ENCODE peak calls at places on chromosome 14, in nine cellular contexts. Z, N, O, L, T, J, F, M and R are unnamed samples.

GRCh38 chr14:23302290-23303225 is at the start of gene PPP1R3E:
- DNase-seq in Z (peak; percentile 95), M (peak; percentile 86), N (peak; percentile 41), F (peak; percentile 88), T (peak; percentile 65), O (peak; percentile 75), J (peak; percentile 74), L (no peak), R (peak; percentile 64)

GRCh38 chr14:54312166-54312801 is 84.5 kb upstream of the CDKN3 start:
- DNase-seq in T (no peak), F (no peak), L (no peak), M (no peak), O (no peak), Z (no peak), J (no peak), N (peak; percentile 85), R (no peak)

GRCh38 chr14:91242635-91243034 is 1.9 kb downstream of the GPR68 start:
- DNase-seq in O (no peak), J (no peak), M (no peak), T (no peak), F (no peak), N (no peak), Z (no peak), L (no peak), R (no peak)

GRCh38 chr14:70924521-70924920 is 17.3 kb downstream of the PCNX1 start:
- DNase-seq in N (no peak), O (no peak), F (no peak), M (no peak), J (no peak), Z (no peak), L (no peak), T (no peak), R (no peak)

GRCh38 chr14:100677925-100678765 is 48.5 kb upstream of the DLK1 start:
- DNase-seq in Z (no peak), M (no peak), O (peak; percentile 84), F (no peak), L (no peak), J (no peak), N (peak; percentile 52), T (peak; percentile 63), R (no peak)

GRCh38 chr14:55102141-55102547 is 26.9 kb upstream of the LGALS3 start:
- DNase-seq in F (peak; percentile 92), O (peak; percentile 80), J (peak; percentile 89), M (peak; percentile 78), L (peak; percentile 99), Z (peak; percentile 96), T (peak; percentile 85), N (peak; percentile 96), R (no peak)

GRCh38 chr14:106564058-106564643 is 1037.8 kb downstream of the TMEM121 start:
- DNase-seq in O (no peak), T (no peak), F (no peak), Z (no peak), N (no peak), L (no peak), M (no peak), J (peak; percentile 16), R (peak; percentile 43)

GRCh38 chr14:69953266-69953905 is 74.2 kb downstream of the SMOC1 start:
- DNase-seq in O (no peak), M (no peak), F (no peak), L (no peak), N (no peak), Z (no peak), J (no peak), T (no peak), R (no peak)

GRCh38 chr14:49303952-49304516 is 282.1 kb downstream of the RPS29 start:
- DNase-seq in T (no peak), L (no peak), N (peak; percentile 13), M (no peak), F (no peak), O (peak; percentile 30), Z (no peak), J (no peak), R (no peak)

GRCh38 chr14:77761205-77761931 is 412 bp upstream of the SNW1 start:
- DNase-seq in J (peak; percentile 19), N (peak; percentile 36), T (peak; percentile 40), F (no peak), Z (no peak), M (no peak), O (peak; percentile 31), L (peak; percentile 84), R (no peak)

GRCh38 chr14:23071975-23072539 is 14.7 kb upstream of the CDH24 start:
- DNase-seq in N (no peak), Z (no peak), L (no peak), T (no peak), F (no peak), O (no peak), M (no peak), J (no peak), R (no peak)

GRCh38 chr14:64952598-64953309 is 10.2 kb upstream of the GPX2 start:
- DNase-seq in M (no peak), Z (peak; percentile 18), F (peak; percentile 10), N (no peak), T (no peak), L (peak; percentile 32), O (no peak), J (no peak), R (peak; percentile 54)

GRCh38 chr14:75375983-75376382 is 51.8 kb upstream of the JDP2 start:
- DNase-seq in T (no peak), J (no peak), N (no peak), O (no peak), F (no peak), L (no peak), M (no peak), Z (peak; percentile 26), R (no peak)

GRCh38 chr14:32354716-32355115 is 25.6 kb downstream of the AKAP6 start:
- DNase-seq in O (peak; percentile 13), Z (no peak), F (no peak), T (no peak), M (no peak), J (peak; percentile 34), N (no peak), L (no peak), R (no peak)
- TF ChIP-seq POLR2A in O (no peak), Z (no peak), F (no peak), T (no peak), M (no peak), J (no peak), N (no peak), L (no peak), R (no peak)

DNA sequence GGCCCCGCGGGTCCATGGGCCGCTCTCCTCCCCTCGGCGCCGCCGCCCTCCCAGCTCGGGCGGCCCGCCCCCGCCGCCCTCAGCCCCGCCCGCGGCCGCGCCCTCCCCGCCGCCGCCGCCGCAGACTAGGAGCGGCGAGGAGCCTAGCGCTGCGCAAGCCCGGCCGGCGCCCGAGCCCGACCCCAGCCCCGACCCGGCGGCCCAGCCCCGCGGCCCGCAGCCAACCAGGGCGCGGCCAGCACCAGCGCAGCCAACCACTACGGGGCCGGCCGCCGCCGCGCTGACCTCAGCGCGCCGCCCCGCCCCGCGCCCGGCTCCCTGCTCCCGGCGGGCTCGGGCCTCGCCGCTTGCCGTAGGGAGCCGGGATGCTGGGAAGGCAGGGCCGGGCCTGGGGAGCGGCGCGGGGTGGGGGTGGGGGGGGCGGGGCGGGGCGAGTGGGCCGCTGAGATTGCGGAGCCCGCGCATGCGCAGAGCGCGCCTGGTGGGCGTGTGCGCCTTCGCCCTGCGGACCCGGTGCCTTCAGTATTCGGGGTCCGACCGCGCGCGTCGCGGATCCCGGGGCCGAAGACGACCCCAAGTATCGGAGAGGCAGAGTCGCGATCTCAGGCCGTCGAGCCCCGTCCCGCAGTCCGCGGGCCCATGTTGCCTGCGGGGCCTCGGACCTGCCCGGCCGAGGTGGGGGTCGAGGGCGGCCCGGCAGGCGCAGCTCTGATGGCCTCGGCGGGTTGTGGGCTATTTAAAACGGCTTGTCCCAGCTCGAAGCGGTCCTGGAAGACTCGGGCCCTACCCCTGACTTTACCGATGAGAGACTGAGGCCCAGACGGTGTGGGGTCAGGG is at the start of gene CDC42BPB:
- DNase-seq in Z (peak; percentile 96), O (peak; percentile 92), J (peak; percentile 92), T (peak; percentile 84), M (peak; percentile 94), L (no peak), F (peak; percentile 89), N (peak; percentile 90), R (peak; percentile 89)
- TF ChIP-seq POLR2A in Z (no peak), O (peak; percentile 15), J (no peak), T (no peak), M (peak; percentile 6), L (no peak), F (no peak), N (no peak), R (no peak)

GRCh38 chr14:63924375-63924774 is 71.6 kb downstream of the SYNE2 start:
- DNase-seq in O (no peak), Z (no peak), T (no peak), F (no peak), N (no peak), J (no peak), L (no peak), M (no peak), R (no peak)

GRCh38 chr14:63918411-63918810 is 65.6 kb downstream of the SYNE2 start:
- DNase-seq in J (no peak), M (no peak), Z (no peak), N (no peak), F (no peak), L (no peak), O (no peak), T (no peak), R (no peak)

GRCh38 chr14:63922696-63923421 is 70.1 kb downstream of the SYNE2 start:
- DNase-seq in F (no peak), J (peak; percentile 69), L (no peak), M (no peak), O (no peak), N (peak; percentile 17), Z (peak; percentile 78), T (no peak), R (no peak)

GRCh38 chr14:63926641-63927040 is 73.8 kb downstream of the SYNE2 start:
- DNase-seq in M (no peak), O (no peak), Z (no peak), T (no peak), L (no peak), F (no peak), J (no peak), N (no peak), R (no peak)

DNA sequence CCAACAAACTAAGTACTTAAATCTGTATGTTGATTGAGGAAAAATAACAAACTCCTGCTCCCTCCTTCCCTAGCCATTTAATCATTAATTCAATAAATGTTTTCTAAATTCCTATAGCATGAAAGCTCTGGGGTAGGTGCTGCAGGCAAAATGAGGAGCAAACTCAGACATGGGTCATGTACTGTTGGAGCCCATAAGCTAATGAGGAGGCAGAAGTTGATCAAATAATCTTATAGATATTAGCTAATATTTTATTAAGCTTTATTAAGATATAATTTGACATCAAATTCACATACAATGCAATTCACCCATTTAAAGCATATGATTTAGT is 70.6 kb downstream of the SYNE2 start:
- DNase-seq in J (no peak), Z (no peak), L (no peak), M (no peak), O (no peak), N (no peak), F (no peak), T (no peak), R (no peak)
- TF ChIP-seq POLR2A in J (no peak), Z (no peak), L (no peak), M (no peak), O (no peak), N (no peak), F (no peak), T (no peak), R (no peak)

DNA sequence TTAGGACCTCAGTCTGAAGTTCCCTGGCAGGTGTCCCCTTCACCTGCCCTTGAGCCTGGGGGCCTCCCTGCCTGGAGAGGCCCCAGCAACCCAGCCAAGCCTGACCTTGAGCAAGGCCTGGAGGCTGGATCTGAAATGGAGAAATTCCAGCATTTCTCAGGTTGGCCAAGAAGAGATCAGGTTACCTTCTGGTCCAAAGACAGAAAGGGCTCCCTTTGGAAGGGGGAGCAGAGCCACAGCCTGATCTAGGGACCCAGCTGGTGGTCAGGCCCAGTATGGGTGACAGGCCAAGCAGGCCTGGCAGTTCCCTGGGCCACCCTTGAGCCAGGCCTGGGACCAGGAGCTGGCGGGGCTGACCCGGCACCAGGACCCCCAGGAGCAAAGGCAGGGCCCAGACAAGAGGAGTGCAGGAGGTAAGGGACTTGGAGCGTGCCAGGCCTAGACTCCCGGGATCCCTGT is 82.8 kb downstream of the TNFAIP2 start:
- DNase-seq in O (peak; percentile 69), F (peak; percentile 63), M (no peak), L (no peak), N (no peak), J (peak; percentile 39), T (peak; percentile 71), Z (no peak), R (no peak)
- TF ChIP-seq POLR2A in O (no peak), F (no peak), M (peak; percentile 12), L (no peak), N (no peak), J (no peak), T (no peak), Z (no peak), R (no peak)